ENCODE peak calls at places on chromosomes 2 and 18, in eight cellular contexts. One of them, this sample, is unnamed.

GRCh38 chr2:53498210-53498609 is 269.4 kb upstream of the CHAC2 start:
- DNase-seq in HL-60: no peak
- DNase-seq in spleen: no peak
- DNase-seq in right atrium auricular region: no peak
- DNase-seq in foreskin keratinocyte: no peak
- DNase-seq in K562: no peak
- DNase-seq in endodermal cell: no peak
- DNase-seq in pancreas: no peak
- DNase-seq in this sample: no peak

GRCh38 chr2:20916604-20917286 is 93.8 kb upstream of the LDAH start:
- DNase-seq in foreskin keratinocyte: no peak
- DNase-seq in K562: no peak
- DNase-seq in HL-60: no peak
- DNase-seq in endodermal cell: peak; percentile 78
- DNase-seq in pancreas: no peak
- DNase-seq in right atrium auricular region: no peak
- DNase-seq in spleen: no peak
- DNase-seq in this sample: no peak

GRCh38 chr2:30958571-30959220 is 151.4 kb upstream of the CAPN13 start:
- DNase-seq in pancreas: no peak
- DNase-seq in foreskin keratinocyte: no peak
- DNase-seq in right atrium auricular region: no peak
- DNase-seq in HL-60: no peak
- DNase-seq in endodermal cell: peak; percentile 60
- DNase-seq in K562: no peak
- DNase-seq in spleen: no peak
- DNase-seq in this sample: no peak

GRCh38 chr2:150477347-150477746 is 10.1 kb downstream of the RND3 start:
- DNase-seq in endodermal cell: no peak
- DNase-seq in foreskin keratinocyte: peak; percentile 46
- DNase-seq in spleen: no peak
- DNase-seq in pancreas: no peak
- DNase-seq in right atrium auricular region: no peak
- DNase-seq in HL-60: no peak
- DNase-seq in K562: no peak
- DNase-seq in this sample: no peak

GRCh38 chr2:74374509-74375205 is 5.5 kb downstream of the DCTN1 start:
- DNase-seq in HL-60: no peak
- DNase-seq in pancreas: no peak
- DNase-seq in foreskin keratinocyte: no peak
- DNase-seq in spleen: no peak
- DNase-seq in K562: peak; percentile 88
- DNase-seq in right atrium auricular region: peak; percentile 73
- DNase-seq in endodermal cell: peak; percentile 94
- DNase-seq in this sample: no peak

GRCh38 chr2:227772197-227772661 is 26.5 kb downstream of the SCYGR8 start:
- DNase-seq in spleen: no peak
- DNase-seq in pancreas: no peak
- DNase-seq in K562: no peak
- DNase-seq in HL-60: no peak
- DNase-seq in foreskin keratinocyte: no peak
- DNase-seq in right atrium auricular region: no peak
- DNase-seq in endodermal cell: peak; percentile 59
- DNase-seq in this sample: no peak

GRCh38 chr2:68827681-68828080 is 43.5 kb downstream of the BMP10 start:
- DNase-seq in spleen: no peak
- DNase-seq in pancreas: no peak
- DNase-seq in endodermal cell: no peak
- DNase-seq in HL-60: no peak
- DNase-seq in right atrium auricular region: no peak
- DNase-seq in foreskin keratinocyte: no peak
- DNase-seq in K562: no peak
- DNase-seq in this sample: no peak

GRCh38 chr18:22667616-22668422 is 250.1 kb upstream of the CTAGE1 start:
- DNase-seq in spleen: no peak
- DNase-seq in K562: peak; percentile 88
- DNase-seq in HL-60: no peak
- DNase-seq in right atrium auricular region: no peak
- DNase-seq in pancreas: no peak
- DNase-seq in endodermal cell: no peak
- DNase-seq in foreskin keratinocyte: peak; percentile 32
- DNase-seq in this sample: peak; percentile 44

GRCh38 chr2:173869244-173869643 is 95.9 kb downstream of the SP3 start:
- DNase-seq in K562: no peak
- DNase-seq in pancreas: no peak
- DNase-seq in endodermal cell: no peak
- DNase-seq in spleen: no peak
- DNase-seq in foreskin keratinocyte: no peak
- DNase-seq in right atrium auricular region: no peak
- DNase-seq in HL-60: no peak
- DNase-seq in this sample: no peak

GRCh38 chr18:48006415-48007175 is 76.1 kb upstream of the SMAD2 start:
- DNase-seq in pancreas: no peak
- DNase-seq in spleen: no peak
- DNase-seq in foreskin keratinocyte: no peak
- DNase-seq in K562: no peak
- DNase-seq in endodermal cell: no peak
- DNase-seq in HL-60: no peak
- DNase-seq in right atrium auricular region: no peak
- DNase-seq in this sample: no peak

GRCh38 chr2:196454492-196454891 is 185.0 kb upstream of the CCDC150 start:
- DNase-seq in endodermal cell: no peak
- DNase-seq in K562: no peak
- DNase-seq in foreskin keratinocyte: no peak
- DNase-seq in spleen: no peak
- DNase-seq in right atrium auricular region: no peak
- DNase-seq in HL-60: no peak
- DNase-seq in pancreas: no peak
- DNase-seq in this sample: no peak

GRCh38 chr18:23237524-23238151 is 102.4 kb downstream of the CABLES1 start:
- DNase-seq in endodermal cell: peak; percentile 77
- DNase-seq in right atrium auricular region: peak; percentile 79
- DNase-seq in HL-60: no peak
- DNase-seq in K562: peak; percentile 33
- DNase-seq in pancreas: no peak
- DNase-seq in foreskin keratinocyte: no peak
- DNase-seq in spleen: peak; percentile 86
- DNase-seq in this sample: peak; percentile 83

GRCh38 chr2:13485256-13485655 is 768.5 kb downstream of the TRIB2 start:
- DNase-seq in K562: no peak
- DNase-seq in spleen: no peak
- DNase-seq in pancreas: no peak
- DNase-seq in endodermal cell: no peak
- DNase-seq in HL-60: no peak
- DNase-seq in foreskin keratinocyte: no peak
- DNase-seq in right atrium auricular region: no peak
- DNase-seq in this sample: no peak

GRCh38 chr2:46066116-46066515 is 231.1 kb upstream of the EPAS1 start:
- DNase-seq in pancreas: no peak
- DNase-seq in endodermal cell: peak; percentile 1
- DNase-seq in right atrium auricular region: no peak
- DNase-seq in HL-60: no peak
- DNase-seq in foreskin keratinocyte: no peak
- DNase-seq in K562: no peak
- DNase-seq in spleen: no peak
- DNase-seq in this sample: no peak

GRCh38 chr2:105915005-105915558 is 170.4 kb downstream of the NCK2 start:
- DNase-seq in right atrium auricular region: no peak
- DNase-seq in foreskin keratinocyte: no peak
- DNase-seq in pancreas: no peak
- DNase-seq in HL-60: no peak
- DNase-seq in K562: no peak
- DNase-seq in endodermal cell: no peak
- DNase-seq in spleen: no peak
- DNase-seq in this sample: no peak

GRCh38 chr2:161077367-161078210 is 82.6 kb upstream of the TANK start:
- DNase-seq in HL-60: peak; percentile 71
- DNase-seq in endodermal cell: no peak
- DNase-seq in spleen: no peak
- DNase-seq in right atrium auricular region: no peak
- DNase-seq in K562: no peak
- DNase-seq in pancreas: no peak
- DNase-seq in foreskin keratinocyte: no peak
- DNase-seq in this sample: peak; percentile 12

GRCh38 chr2:65240657-65241056 is 13.0 kb downstream of the ACTR2 start:
- DNase-seq in pancreas: no peak
- DNase-seq in foreskin keratinocyte: no peak
- DNase-seq in endodermal cell: no peak
- DNase-seq in spleen: no peak
- DNase-seq in HL-60: no peak
- DNase-seq in K562: peak; percentile 19
- DNase-seq in right atrium auricular region: no peak
- DNase-seq in this sample: no peak

GRCh38 chr2:118875298-118875697 is 27.9 kb upstream of the EN1 start:
- DNase-seq in foreskin keratinocyte: no peak
- DNase-seq in K562: no peak
- DNase-seq in endodermal cell: no peak
- DNase-seq in right atrium auricular region: no peak
- DNase-seq in spleen: no peak
- DNase-seq in HL-60: no peak
- DNase-seq in pancreas: no peak
- DNase-seq in this sample: no peak

GRCh38 chr18:51051105-51051712 is 21.2 kb downstream of the SMAD4 start:
- DNase-seq in endodermal cell: no peak
- DNase-seq in foreskin keratinocyte: no peak
- DNase-seq in right atrium auricular region: no peak
- DNase-seq in HL-60: peak; percentile 52
- DNase-seq in spleen: no peak
- DNase-seq in pancreas: no peak
- DNase-seq in K562: peak; percentile 12
- DNase-seq in this sample: peak; percentile 38

GRCh38 chr2:25851740-25852503 is 26.4 kb downstream of the ASXL2 start:
- DNase-seq in HL-60: peak; percentile 69
- DNase-seq in K562: peak; percentile 70
- DNase-seq in foreskin keratinocyte: peak; percentile 32
- DNase-seq in spleen: no peak
- DNase-seq in right atrium auricular region: no peak
- DNase-seq in pancreas: no peak
- DNase-seq in endodermal cell: no peak
- DNase-seq in this sample: peak; percentile 72

GRCh38 chr18:21747268-21747667 is 6.7 kb downstream of the MIB1 start:
- DNase-seq in HL-60: no peak
- DNase-seq in right atrium auricular region: no peak
- DNase-seq in foreskin keratinocyte: no peak
- DNase-seq in pancreas: no peak
- DNase-seq in K562: no peak
- DNase-seq in spleen: no peak
- DNase-seq in endodermal cell: no peak
- DNase-seq in this sample: no peak

GRCh38 chr18:52082250-52082649 is 257.7 kb upstream of the DCC start:
- DNase-seq in K562: no peak
- DNase-seq in spleen: no peak
- DNase-seq in foreskin keratinocyte: no peak
- DNase-seq in HL-60: no peak
- DNase-seq in pancreas: no peak
- DNase-seq in right atrium auricular region: no peak
- DNase-seq in endodermal cell: no peak
- DNase-seq in this sample: no peak

GRCh38 chr2:237627463-237628321 is at the start of gene LRRFIP1:
- DNase-seq in HL-60: no peak
- DNase-seq in spleen: peak; percentile 81
- DNase-seq in K562: no peak
- DNase-seq in pancreas: peak; percentile 70
- DNase-seq in foreskin keratinocyte: no peak
- DNase-seq in endodermal cell: peak; percentile 77
- DNase-seq in right atrium auricular region: no peak
- DNase-seq in this sample: no peak

GRCh38 chr2:201891676-201892075 is 85.3 kb downstream of the CDK15 start:
- DNase-seq in K562: no peak
- DNase-seq in foreskin keratinocyte: no peak
- DNase-seq in pancreas: no peak
- DNase-seq in spleen: no peak
- DNase-seq in HL-60: no peak
- DNase-seq in endodermal cell: no peak
- DNase-seq in right atrium auricular region: no peak
- DNase-seq in this sample: no peak
- TF ChIP-seq CTCF in K562: no peak
- TF ChIP-seq CTCF in foreskin keratinocyte: no peak
- TF ChIP-seq CTCF in pancreas: no peak
- TF ChIP-seq CTCF in spleen: no peak
- TF ChIP-seq CTCF in HL-60: no peak
- TF ChIP-seq CTCF in endodermal cell: no peak
- TF ChIP-seq CTCF in right atrium auricular region: no peak
- TF ChIP-seq CTCF in this sample: no peak

GRCh38 chr2:67727623-67728022 is 330.5 kb downstream of the ETAA1 start:
- DNase-seq in right atrium auricular region: no peak
- DNase-seq in HL-60: no peak
- DNase-seq in K562: no peak
- DNase-seq in spleen: no peak
- DNase-seq in pancreas: no peak
- DNase-seq in foreskin keratinocyte: no peak
- DNase-seq in endodermal cell: no peak
- DNase-seq in this sample: no peak

GRCh38 chr2:67729474-67729873 is 332.3 kb downstream of the ETAA1 start:
- DNase-seq in K562: no peak
- DNase-seq in right atrium auricular region: no peak
- DNase-seq in endodermal cell: no peak
- DNase-seq in pancreas: no peak
- DNase-seq in foreskin keratinocyte: no peak
- DNase-seq in HL-60: no peak
- DNase-seq in spleen: no peak
- DNase-seq in this sample: no peak

GRCh38 chr2:67733517-67733916 is 329.3 kb downstream of the C1D start:
- DNase-seq in endodermal cell: peak; percentile 89
- DNase-seq in spleen: peak; percentile 59
- DNase-seq in right atrium auricular region: no peak
- DNase-seq in pancreas: peak; percentile 56
- DNase-seq in HL-60: peak; percentile 21
- DNase-seq in K562: peak; percentile 10
- DNase-seq in foreskin keratinocyte: no peak
- DNase-seq in this sample: no peak
- TF ChIP-seq CTCF in endodermal cell: peak; percentile 87
- TF ChIP-seq CTCF in spleen: peak; percentile 37
- TF ChIP-seq CTCF in right atrium auricular region: no peak
- TF ChIP-seq CTCF in pancreas: no peak
- TF ChIP-seq CTCF in HL-60: peak; percentile 20
- TF ChIP-seq CTCF in K562: peak; percentile 24
- TF ChIP-seq CTCF in foreskin keratinocyte: peak; percentile 60
- TF ChIP-seq CTCF in this sample: peak; percentile 27

GRCh38 chr2:197804049-197804757 is at the start of gene PLCL1:
- DNase-seq in right atrium auricular region: peak; percentile 93
- DNase-seq in HL-60: peak; percentile 95
- DNase-seq in K562: peak; percentile 92
- DNase-seq in pancreas: peak; percentile 91
- DNase-seq in endodermal cell: peak; percentile 98
- DNase-seq in foreskin keratinocyte: peak; percentile 47
- DNase-seq in spleen: peak; percentile 94
- DNase-seq in this sample: peak; percentile 93
- TF ChIP-seq CTCF in right atrium auricular region: no peak
- TF ChIP-seq CTCF in HL-60: no peak
- TF ChIP-seq CTCF in K562: peak; percentile 25
- TF ChIP-seq CTCF in pancreas: no peak
- TF ChIP-seq CTCF in endodermal cell: no peak
- TF ChIP-seq CTCF in foreskin keratinocyte: peak; percentile 16
- TF ChIP-seq CTCF in spleen: no peak
- TF ChIP-seq CTCF in this sample: no peak

DNA sequence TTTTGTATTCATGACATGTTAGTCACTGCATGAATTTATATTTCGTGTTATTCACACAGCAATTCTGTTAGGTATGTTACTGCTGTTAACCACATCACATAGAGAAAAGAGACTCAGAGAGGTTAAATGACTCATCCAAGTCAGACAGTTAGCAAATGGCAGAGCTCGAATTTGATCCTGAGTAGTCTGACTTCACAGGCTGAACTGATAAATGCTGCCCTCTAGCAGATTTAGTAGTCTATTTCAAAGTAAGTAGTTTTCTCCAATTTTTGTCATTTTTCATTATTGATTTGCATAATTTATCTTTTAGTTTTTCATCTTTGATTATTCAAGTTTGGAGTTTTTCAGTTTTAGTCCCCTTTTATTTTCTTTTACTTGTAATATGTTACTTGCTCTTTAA is 58.3 kb downstream of the WDR7 start:
- DNase-seq in pancreas: no peak
- DNase-seq in endodermal cell: peak; percentile 50
- DNase-seq in HL-60: peak; percentile 54
- DNase-seq in K562: peak; percentile 30
- DNase-seq in spleen: no peak
- DNase-seq in foreskin keratinocyte: peak; percentile 82
- DNase-seq in right atrium auricular region: no peak
- DNase-seq in this sample: peak; percentile 54
- TF ChIP-seq CTCF in pancreas: no peak
- TF ChIP-seq CTCF in endodermal cell: peak; percentile 32
- TF ChIP-seq CTCF in HL-60: peak; percentile 23
- TF ChIP-seq CTCF in K562: peak; percentile 21
- TF ChIP-seq CTCF in spleen: no peak
- TF ChIP-seq CTCF in foreskin keratinocyte: peak; percentile 78
- TF ChIP-seq CTCF in right atrium auricular region: no peak
- TF ChIP-seq CTCF in this sample: peak; percentile 16

This sample was measured in GM13976.